ENCODE peak calls at places on chromosomes 1 and 21, in four cellular contexts. One of them, this sample, is unnamed.

GRCh38 chr1:152188673-152189591 is 29.9 kb upstream of the RPTN start:
- DNase-seq in fibroblast of mammary gland: peak
- DNase-seq in type B pancreatic cell: no peak
- DNase-seq in ascending aorta: peak
- DNase-seq in this sample: no peak

GRCh38 chr21:25558123-25558522 is 49.2 kb downstream of the MRPL39 start:
- DNase-seq in fibroblast of mammary gland: no peak
- DNase-seq in type B pancreatic cell: no peak
- DNase-seq in ascending aorta: no peak
- DNase-seq in this sample: no peak

GRCh38 chr1:64476251-64476952 is 6.5 kb downstream of the CACHD1 start:
- DNase-seq in fibroblast of mammary gland: peak
- DNase-seq in type B pancreatic cell: no peak
- DNase-seq in ascending aorta: peak
- DNase-seq in this sample: no peak

GRCh38 chr1:150102986-150103385 is 35.4 kb downstream of the VPS45 start:
- DNase-seq in fibroblast of mammary gland: no peak
- DNase-seq in type B pancreatic cell: no peak
- DNase-seq in ascending aorta: no peak
- DNase-seq in this sample: no peak

GRCh38 chr1:203229471-203230178 is at the start of gene CHIT1:
- DNase-seq in fibroblast of mammary gland: peak
- DNase-seq in type B pancreatic cell: no peak
- DNase-seq in ascending aorta: no peak
- DNase-seq in this sample: no peak

GRCh38 chr1:52346653-52347052 is 19.4 kb downstream of the CC2D1B start:
- DNase-seq in fibroblast of mammary gland: no peak
- DNase-seq in type B pancreatic cell: no peak
- DNase-seq in ascending aorta: no peak
- DNase-seq in this sample: no peak

GRCh38 chr1:52007228-52008073 is 17.0 kb upstream of the RAB3B start:
- DNase-seq in fibroblast of mammary gland: peak
- DNase-seq in type B pancreatic cell: no peak
- DNase-seq in ascending aorta: no peak
- DNase-seq in this sample: no peak

GRCh38 chr21:35652196-35652595 is 408.1 kb downstream of the SETD4 start:
- DNase-seq in fibroblast of mammary gland: peak
- DNase-seq in type B pancreatic cell: no peak
- DNase-seq in ascending aorta: no peak
- DNase-seq in this sample: no peak

GRCh38 chr1:12157366-12158231 is 9.2 kb upstream of the TNFRSF1B start:
- DNase-seq in fibroblast of mammary gland: no peak
- DNase-seq in type B pancreatic cell: no peak
- DNase-seq in ascending aorta: no peak
- DNase-seq in this sample: no peak

GRCh38 chr1:175527773-175528172 is 215.6 kb downstream of the TNR start:
- DNase-seq in fibroblast of mammary gland: no peak
- DNase-seq in type B pancreatic cell: no peak
- DNase-seq in ascending aorta: no peak
- DNase-seq in this sample: no peak

GRCh38 chr1:155650231-155650757 is 38.3 kb downstream of the YY1AP1 start:
- DNase-seq in fibroblast of mammary gland: no peak
- DNase-seq in type B pancreatic cell: no peak
- DNase-seq in ascending aorta: peak
- DNase-seq in this sample: no peak

GRCh38 chr1:22379566-22379965 is 72.1 kb upstream of the ZBTB40 start:
- DNase-seq in fibroblast of mammary gland: peak
- DNase-seq in type B pancreatic cell: no peak
- DNase-seq in ascending aorta: no peak
- DNase-seq in this sample: no peak

GRCh38 chr1:46681333-46682034 is 9.8 kb downstream of the TEX38 start:
- DNase-seq in fibroblast of mammary gland: no peak
- DNase-seq in type B pancreatic cell: no peak
- DNase-seq in ascending aorta: no peak
- DNase-seq in this sample: no peak

GRCh38 chr1:185281245-185281644 is 35.8 kb downstream of the IVNS1ABP start:
- DNase-seq in fibroblast of mammary gland: no peak
- DNase-seq in type B pancreatic cell: no peak
- DNase-seq in ascending aorta: no peak
- DNase-seq in this sample: no peak

GRCh38 chr21:45473496-45474322 is 68.5 kb downstream of the SLC19A1 start:
- DNase-seq in fibroblast of mammary gland: no peak
- DNase-seq in type B pancreatic cell: no peak
- DNase-seq in ascending aorta: no peak
- DNase-seq in this sample: no peak

GRCh38 chr1:165451696-165452095 is 6.8 kb upstream of the RXRG start:
- DNase-seq in fibroblast of mammary gland: no peak
- DNase-seq in type B pancreatic cell: no peak
- DNase-seq in ascending aorta: no peak
- DNase-seq in this sample: no peak

GRCh38 chr1:169321539-169321938 is 46.1 kb downstream of the NME7 start:
- DNase-seq in fibroblast of mammary gland: peak
- DNase-seq in type B pancreatic cell: no peak
- DNase-seq in ascending aorta: no peak
- DNase-seq in this sample: no peak

GRCh38 chr1:14795589-14795988 is 197.1 kb downstream of the KAZN start:
- DNase-seq in fibroblast of mammary gland: no peak
- DNase-seq in type B pancreatic cell: no peak
- DNase-seq in ascending aorta: no peak
- DNase-seq in this sample: no peak

GRCh38 chr1:30840904-30841598 is 67.5 kb downstream of the SDC3 start:
- DNase-seq in fibroblast of mammary gland: no peak
- DNase-seq in type B pancreatic cell: no peak
- DNase-seq in ascending aorta: peak
- DNase-seq in this sample: no peak

GRCh38 chr1:99662581-99663208 is 16.8 kb downstream of the PALMD start:
- DNase-seq in fibroblast of mammary gland: peak
- DNase-seq in type B pancreatic cell: no peak
- DNase-seq in ascending aorta: peak
- DNase-seq in this sample: peak

GRCh38 chr1:211788626-211789025 is 41.9 kb downstream of the LPGAT1 start:
- DNase-seq in fibroblast of mammary gland: peak
- DNase-seq in type B pancreatic cell: no peak
- DNase-seq in ascending aorta: no peak
- DNase-seq in this sample: no peak

GRCh38 chr1:228351850-228352249 is 54.8 kb downstream of the TRIM11 start:
- DNase-seq in fibroblast of mammary gland: no peak
- DNase-seq in type B pancreatic cell: no peak
- DNase-seq in ascending aorta: no peak
- DNase-seq in this sample: no peak

GRCh38 chr1:218642033-218642954 is 297.2 kb downstream of the TGFB2 start:
- DNase-seq in fibroblast of mammary gland: peak
- DNase-seq in type B pancreatic cell: no peak
- DNase-seq in ascending aorta: no peak
- DNase-seq in this sample: no peak

GRCh38 chr1:160795951-160796383 is at the start of gene LY9:
- DNase-seq in fibroblast of mammary gland: no peak
- DNase-seq in type B pancreatic cell: no peak
- DNase-seq in ascending aorta: no peak
- DNase-seq in this sample: no peak

GRCh38 chr1:59477286-59477685 is 180.4 kb downstream of the FGGY start:
- DNase-seq in fibroblast of mammary gland: peak
- DNase-seq in type B pancreatic cell: no peak
- DNase-seq in ascending aorta: no peak
- DNase-seq in this sample: no peak

DNA sequence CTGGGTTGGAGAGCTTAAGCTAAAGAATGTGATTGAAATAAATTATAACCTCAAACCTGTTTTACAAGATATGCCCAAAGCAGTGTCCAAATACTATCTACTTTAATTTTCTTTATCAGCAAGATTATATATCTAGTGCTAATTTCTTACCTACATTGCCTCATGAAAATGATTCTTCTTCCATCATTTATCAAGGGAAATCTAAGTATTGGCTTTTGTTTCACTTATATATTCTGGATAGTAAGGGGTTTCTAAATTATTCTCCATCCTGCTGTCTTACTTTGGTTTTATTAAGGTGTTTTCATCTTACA is 81.2 kb downstream of the PHTF1 start:
- DNase-seq in fibroblast of mammary gland: no peak
- DNase-seq in type B pancreatic cell: no peak
- DNase-seq in ascending aorta: no peak
- DNase-seq in this sample: no peak
- TF ChIP-seq CTCF in fibroblast of mammary gland: no peak
- TF ChIP-seq CTCF in type B pancreatic cell: no peak
- TF ChIP-seq CTCF in ascending aorta: no peak
- TF ChIP-seq CTCF in this sample: no peak

GRCh38 chr1:39182804-39183203 is 21.7 kb upstream of the MACF1 start:
- DNase-seq in fibroblast of mammary gland: no peak
- DNase-seq in type B pancreatic cell: no peak
- DNase-seq in ascending aorta: no peak
- DNase-seq in this sample: no peak

GRCh38 chr1:39181311-39181710 is 23.2 kb upstream of the MACF1 start:
- DNase-seq in fibroblast of mammary gland: no peak
- DNase-seq in type B pancreatic cell: no peak
- DNase-seq in ascending aorta: no peak
- DNase-seq in this sample: no peak

GRCh38 chr1:39184354-39184818 is 20.1 kb upstream of the MACF1 start:
- DNase-seq in fibroblast of mammary gland: no peak
- DNase-seq in type B pancreatic cell: no peak
- DNase-seq in ascending aorta: no peak
- DNase-seq in this sample: no peak

GRCh38 chr1:39187276-39188046 is 17.0 kb upstream of the MACF1 start:
- DNase-seq in fibroblast of mammary gland: no peak
- DNase-seq in type B pancreatic cell: no peak
- DNase-seq in ascending aorta: no peak
- DNase-seq in this sample: no peak

DNA sequence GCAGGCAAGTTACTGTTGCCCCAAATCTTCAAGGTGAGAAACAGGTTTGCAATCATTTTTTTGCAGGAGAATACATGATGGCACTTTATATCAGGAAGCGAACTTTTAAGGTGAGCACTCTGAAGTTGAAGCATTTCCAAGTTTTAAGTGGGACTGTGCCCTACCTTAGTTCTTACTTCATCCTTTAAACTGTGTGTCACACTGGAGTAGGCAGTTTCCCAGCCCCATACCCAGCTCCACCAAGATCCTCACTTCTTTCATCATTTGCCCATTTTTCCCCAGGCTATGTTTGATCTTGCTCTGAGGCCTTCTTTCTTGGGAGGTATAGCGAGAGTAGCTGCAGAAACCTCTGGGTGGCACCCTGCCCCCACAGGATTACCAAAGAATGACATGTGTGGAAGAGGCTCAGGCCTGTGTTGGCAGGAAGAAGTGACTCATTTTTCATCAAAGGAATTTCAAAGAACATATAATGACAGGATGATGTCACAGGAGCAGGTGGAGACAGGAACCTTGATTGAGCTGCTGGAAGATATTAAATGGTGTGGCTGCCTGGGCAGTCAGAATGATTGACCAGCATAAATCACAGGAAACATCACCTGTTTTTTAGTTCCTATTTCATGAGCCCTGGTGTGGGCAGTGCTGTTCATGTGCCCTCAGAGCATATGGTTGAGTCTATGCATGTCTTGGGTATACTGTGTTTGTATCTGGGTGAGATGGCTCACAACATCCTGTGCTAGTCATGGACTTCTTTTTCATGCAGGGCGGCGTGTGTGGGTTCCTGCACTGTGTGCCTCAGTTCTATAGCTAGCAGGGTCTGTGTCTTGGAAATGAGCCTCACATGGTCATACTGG is 20.8 kb upstream of the MACF1 start:
- DNase-seq in fibroblast of mammary gland: peak
- DNase-seq in type B pancreatic cell: no peak
- DNase-seq in ascending aorta: peak
- DNase-seq in this sample: no peak
- TF ChIP-seq CTCF in fibroblast of mammary gland: peak
- TF ChIP-seq CTCF in type B pancreatic cell: peak
- TF ChIP-seq CTCF in ascending aorta: peak
- TF ChIP-seq CTCF in this sample: no peak

GRCh38 chr1:31939484-31940329 is 1.5 kb upstream of the PTP4A2 start:
- DNase-seq in fibroblast of mammary gland: peak
- DNase-seq in type B pancreatic cell: no peak
- DNase-seq in ascending aorta: peak
- DNase-seq in this sample: peak
- TF ChIP-seq CTCF in fibroblast of mammary gland: peak
- TF ChIP-seq CTCF in type B pancreatic cell: peak
- TF ChIP-seq CTCF in ascending aorta: peak
- TF ChIP-seq CTCF in this sample: no peak

GRCh38 chr1:39358491-39358890 is 132.9 kb upstream of the BMP8A start:
- DNase-seq in fibroblast of mammary gland: no peak
- DNase-seq in type B pancreatic cell: no peak
- DNase-seq in ascending aorta: no peak
- DNase-seq in this sample: no peak

GRCh38 chr1:39352881-39353280 is 138.6 kb upstream of the BMP8A start:
- DNase-seq in fibroblast of mammary gland: peak
- DNase-seq in type B pancreatic cell: no peak
- DNase-seq in ascending aorta: no peak
- DNase-seq in this sample: no peak

GRCh38 chr1:39359028-39359570 is 132.3 kb upstream of the BMP8A start:
- DNase-seq in fibroblast of mammary gland: no peak
- DNase-seq in type B pancreatic cell: no peak
- DNase-seq in ascending aorta: no peak
- DNase-seq in this sample: no peak

DNA sequence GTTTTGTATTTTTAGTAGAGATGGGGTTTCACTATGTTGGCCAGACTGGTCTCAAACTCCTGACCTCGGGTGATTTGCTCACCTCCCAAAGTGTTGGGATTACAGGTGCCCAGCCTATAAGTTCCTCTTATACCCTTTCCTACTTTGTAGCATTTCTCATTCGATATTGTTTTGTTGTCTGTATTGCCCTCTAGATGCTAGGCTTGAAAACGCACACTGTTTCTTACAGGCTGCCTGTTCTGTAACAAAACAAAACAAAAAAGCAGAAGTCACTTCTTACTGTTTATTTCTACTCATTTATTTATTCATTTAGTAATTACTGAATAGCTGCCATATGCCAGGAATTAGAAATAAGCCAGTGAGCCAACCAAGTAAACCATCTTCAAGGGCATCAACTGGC is 136.9 kb upstream of the BMP8A start:
- DNase-seq in fibroblast of mammary gland: no peak
- DNase-seq in type B pancreatic cell: no peak
- DNase-seq in ascending aorta: no peak
- DNase-seq in this sample: no peak
- TF ChIP-seq CTCF in fibroblast of mammary gland: peak
- TF ChIP-seq CTCF in type B pancreatic cell: no peak
- TF ChIP-seq CTCF in ascending aorta: no peak
- TF ChIP-seq CTCF in this sample: no peak

DNA sequence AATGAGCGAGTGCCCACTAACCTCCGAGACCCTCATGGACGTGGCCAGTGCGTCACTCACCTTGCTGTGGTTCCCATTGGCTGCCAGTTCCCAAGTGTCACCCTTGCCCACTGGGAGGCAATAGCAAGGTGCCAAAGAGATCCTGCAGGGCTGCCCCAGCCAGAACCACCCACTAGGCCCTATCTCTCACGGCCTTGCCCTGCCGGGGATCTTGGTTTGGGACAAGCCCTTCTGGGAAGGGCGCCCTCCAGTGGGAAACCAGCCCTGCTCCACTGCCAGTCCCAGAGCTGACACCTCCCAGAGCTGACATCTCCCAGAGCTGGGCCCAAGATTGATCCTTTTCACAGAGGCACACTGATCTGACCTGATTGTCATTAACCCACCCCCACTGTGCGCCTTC is 2.1 kb upstream of the SELENON start:
- DNase-seq in fibroblast of mammary gland: peak
- DNase-seq in type B pancreatic cell: no peak
- DNase-seq in ascending aorta: no peak
- DNase-seq in this sample: no peak
- TF ChIP-seq CTCF in fibroblast of mammary gland: peak
- TF ChIP-seq CTCF in type B pancreatic cell: peak
- TF ChIP-seq CTCF in ascending aorta: peak
- TF ChIP-seq CTCF in this sample: no peak

This sample was measured in coronary artery.